ENCODE peak calls at places on chromosomes 1 and 21, in five cellular contexts. O is trophoblast cell, D is aorta, S is skeletal muscle cell, K is body of pancreas. C is an unnamed sample.

GRCh38 chr1:79501153-79501552 is 494.6 kb upstream of the ADGRL4 start:
- DNase-seq in O (no peak), D (no peak), S (peak; percentile 23), K (no peak), C (no peak)

GRCh38 chr1:42259059-42259738 is 75.8 kb downstream of the FOXJ3 start:
- DNase-seq in O (peak; percentile 65), D (no peak), S (peak; percentile 52), K (no peak), C (peak; percentile 95)

GRCh38 chr1:46587072-46587471 is 17.0 kb downstream of the MKNK1 start:
- DNase-seq in O (no peak), D (no peak), S (no peak), K (no peak), C (no peak)

GRCh38 chr1:66300986-66301451 is 232.9 kb upstream of the SGIP1 start:
- DNase-seq in O (no peak), D (no peak), S (no peak), K (no peak), C (no peak)

GRCh38 chr1:28249879-28250295 is 9.4 kb upstream of the SESN2 start:
- DNase-seq in O (no peak), D (no peak), S (no peak), K (no peak), C (no peak)

GRCh38 chr1:19650416-19651140 is 6.5 kb downstream of the NBL1 start:
- DNase-seq in O (no peak), D (no peak), S (no peak), K (no peak), C (no peak)

GRCh38 chr21:37405629-37406028 is 39.1 kb downstream of the DYRK1A start:
- DNase-seq in O (no peak), D (no peak), S (no peak), K (no peak), C (no peak)

GRCh38 chr1:156546267-156546666 is 26.1 kb downstream of the IQGAP3 start:
- DNase-seq in O (no peak), D (no peak), S (no peak), K (no peak), C (no peak)

GRCh38 chr1:167898578-167899222 is 15.2 kb downstream of the ADCY10 start:
- DNase-seq in O (no peak), D (no peak), S (no peak), K (no peak), C (no peak)

GRCh38 chr1:166083887-166084286 is 82.9 kb downstream of the FAM78B start:
- DNase-seq in O (no peak), D (no peak), S (no peak), K (no peak), C (peak; percentile 59)

GRCh38 chr1:5765997-5766913 is 226.0 kb downstream of the NPHP4 start:
- DNase-seq in O (no peak), D (no peak), S (no peak), K (no peak), C (no peak)

GRCh38 chr1:26787381-26787705 is 407 bp upstream of the PIGV start:
- DNase-seq in O (peak; percentile 71), D (no peak), S (no peak), K (no peak), C (peak; percentile 28)

GRCh38 chr1:23103001-23103879 is 65.4 kb downstream of the LUZP1 start:
- DNase-seq in O (no peak), D (no peak), S (no peak), K (no peak), C (no peak)

GRCh38 chr1:31431351-31431750 is 18.3 kb downstream of the SERINC2 start:
- DNase-seq in O (no peak), D (peak; percentile 47), S (no peak), K (peak; percentile 86), C (no peak)

GRCh38 chr1:165635823-165636222 is 4.8 kb downstream of the MGST3 start:
- DNase-seq in O (no peak), D (no peak), S (no peak), K (no peak), C (no peak)

GRCh38 chr21:46120301-46121285 is 22.7 kb downstream of the COL6A2 start:
- DNase-seq in O (no peak), D (peak; percentile 70), S (no peak), K (peak; percentile 7), C (no peak)

GRCh38 chr1:24138481-24139158 is 4.3 kb downstream of the IL22RA1 start:
- DNase-seq in O (no peak), D (peak; percentile 25), S (no peak), K (no peak), C (no peak)

GRCh38 chr1:18907021-18907913 is 4.9 kb upstream of the ALDH4A1 start:
- DNase-seq in O (peak; percentile 27), D (peak; percentile 84), S (no peak), K (peak; percentile 59), C (no peak)

GRCh38 chr1:211118407-211119102 is 15.4 kb downstream of the KCNH1 start:
- DNase-seq in O (no peak), D (no peak), S (no peak), K (no peak), C (no peak)

GRCh38 chr1:208235983-208236761 is 8.0 kb downstream of the PLXNA2 start:
- DNase-seq in O (no peak), D (peak; percentile 88), S (no peak), K (peak; percentile 62), C (peak; percentile 15)

GRCh38 chr1:28751315-28752056 is 14.7 kb downstream of the YTHDF2 start:
- DNase-seq in O (no peak), D (no peak), S (no peak), K (no peak), C (no peak)

GRCh38 chr1:5513179-5513578 is 479.0 kb downstream of the NPHP4 start:
- DNase-seq in O (no peak), D (peak; percentile 42), S (no peak), K (no peak), C (no peak)

GRCh38 chr1:80841261-80841660 is 959.5 kb upstream of the ADGRL2 start:
- DNase-seq in O (no peak), D (no peak), S (no peak), K (no peak), C (no peak)

GRCh38 chr1:17635276-17635675 is 95.8 kb downstream of the ARHGEF10L start:
- DNase-seq in O (no peak), D (no peak), S (no peak), K (no peak), C (no peak)

GRCh38 chr1:55957233-55957632 is 622.1 kb downstream of the PLPP3 start:
- DNase-seq in O (no peak), D (no peak), S (no peak), K (no peak), C (no peak)

GRCh38 chr1:93723101-93723500 is 41.5 kb upstream of the BCAR3 start:
- DNase-seq in O (peak; percentile 68), D (no peak), S (no peak), K (no peak), C (no peak)

GRCh38 chr1:59096501-59096900 is 200.4 kb upstream of the FGGY start:
- DNase-seq in O (no peak), D (no peak), S (no peak), K (no peak), C (no peak)

GRCh38 chr1:43357251-43357650 is 1.5 kb upstream of the CDC20 start:
- DNase-seq in O (no peak), D (no peak), S (no peak), K (no peak), C (no peak)

GRCh38 chr21:15443740-15444117 is 286.1 kb upstream of the USP25 start:
- DNase-seq in O (no peak), D (no peak), S (no peak), K (no peak), C (no peak)
- H3K4me3 ChIP-seq in O (no peak overlapping the region), D (no peak overlapping the region), S (no peak overlapping the region), K (no peak overlapping the region), C (no peak overlapping the region)

DNA sequence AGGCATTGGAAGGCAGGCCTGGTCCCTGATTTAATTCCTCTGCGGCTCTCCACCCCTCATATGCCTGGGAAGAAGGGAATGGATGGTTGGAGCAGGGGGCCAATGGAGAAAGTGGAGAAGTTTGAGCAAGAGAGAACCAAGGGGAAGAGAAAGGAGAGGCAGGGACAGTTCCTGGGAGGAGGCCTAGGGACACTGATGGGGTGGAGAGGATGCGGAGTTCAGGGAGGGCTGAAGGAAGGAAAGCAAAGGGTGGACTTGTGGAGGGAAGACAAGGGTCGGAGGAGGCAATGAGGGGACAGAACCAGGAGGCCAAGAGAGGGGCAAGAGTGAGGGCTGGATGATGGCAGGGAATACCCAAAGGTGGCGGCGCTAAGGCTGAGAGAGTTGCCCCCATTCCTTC is 7.1 kb downstream of the ZBTB7B start:
- DNase-seq in O (no peak), D (no peak), S (no peak), K (no peak), C (no peak)
- H3K4me3 ChIP-seq in O (no peak overlapping the region), D (no peak overlapping the region), S (no peak overlapping the region), K (no peak overlapping the region), C (no peak overlapping the region)

DNA sequence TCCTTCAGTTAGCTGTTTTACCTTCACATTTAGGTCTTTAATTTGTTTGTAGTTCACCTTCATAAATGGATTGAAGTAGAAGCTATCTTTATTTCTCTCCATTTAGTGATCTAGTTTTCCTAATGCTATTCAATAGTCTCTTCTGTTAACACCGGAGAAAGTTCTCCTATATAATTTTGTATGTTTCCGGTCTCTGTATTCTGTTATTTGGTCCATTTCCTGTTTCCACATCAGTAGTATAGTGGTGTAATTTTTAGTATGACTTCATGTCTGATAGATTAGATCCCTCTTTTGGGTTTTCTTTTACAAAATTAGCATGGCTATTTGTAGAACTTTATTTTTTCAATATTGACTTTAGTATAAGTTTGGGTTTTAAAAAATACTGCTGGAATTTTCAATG is 41.6 kb upstream of the PKP1 start:
- DNase-seq in O (no peak), D (no peak), S (no peak), K (no peak), C (no peak)
- H3K4me3 ChIP-seq in O (no peak overlapping the region), D (no peak overlapping the region), S (no peak overlapping the region), K (no peak overlapping the region), C (no peak overlapping the region)

GRCh38 chr1:75461808-75462325 is 149.0 kb downstream of the SLC44A5 start:
- DNase-seq in O (peak; percentile 59), D (no peak), S (no peak), K (peak; percentile 17), C (no peak)
- H3K4me3 ChIP-seq in O (no peak overlapping the region), D (no peak overlapping the region), S (no peak overlapping the region), K (no peak overlapping the region), C (no peak overlapping the region)

DNA sequence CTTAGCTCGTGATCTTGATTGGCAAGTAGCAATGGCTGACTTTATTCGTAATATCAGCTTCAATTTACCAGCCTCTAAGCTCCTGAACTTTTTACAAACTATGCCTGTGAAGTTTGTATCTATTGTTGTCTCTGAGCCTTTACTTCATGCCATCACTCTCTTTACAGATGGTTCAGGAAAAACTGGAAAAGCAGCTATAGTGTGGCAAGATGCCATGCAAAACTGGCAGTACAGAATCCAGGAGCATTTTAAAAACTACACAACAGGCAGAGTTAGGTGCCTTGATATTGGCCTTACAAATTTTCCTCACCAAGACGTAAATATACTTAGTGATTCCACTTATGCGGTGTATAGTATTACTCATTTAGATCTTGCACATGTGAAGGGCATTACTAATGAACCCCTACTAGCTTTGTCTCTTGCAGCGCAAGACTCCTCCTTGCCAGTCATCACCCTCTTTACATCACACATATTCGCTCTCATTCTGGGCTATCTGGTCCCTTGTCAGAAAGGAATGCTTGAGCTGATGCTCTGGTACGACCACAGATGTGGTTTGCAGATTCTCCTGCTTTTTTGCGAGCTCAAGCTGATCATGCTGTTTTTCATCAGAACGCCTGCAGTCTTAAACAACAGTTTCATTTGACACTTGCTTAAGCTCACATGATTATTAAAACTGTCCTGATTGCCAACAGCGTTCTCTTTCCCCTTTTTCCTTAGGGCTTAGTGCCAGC is 36.3 kb downstream of the CLCA1 start:
- DNase-seq in O (no peak), D (no peak), S (no peak), K (no peak), C (no peak)
- H3K4me3 ChIP-seq in O (no peak overlapping the region), D (no peak overlapping the region), S (no peak overlapping the region), K (no peak overlapping the region), C (no peak overlapping the region)

C was measured in Jurkat, Clone E6-1.